ENCODE peak calls at places on chromosomes 5 and 9, in four cellular contexts. One of them, this sample, is unnamed.

GRCh38 chr5:132019857-132020555 is 8.5 kb upstream of the ACSL6 start:
- DNase-seq in activated CD4-positive, CD25-positive, alpha-beta regulatory T cell: peak
- DNase-seq in GM04504: no peak
- DNase-seq in lower lobe of right lung: no peak
- DNase-seq in this sample: no peak

GRCh38 chr9:129131300-129132145 is 20.3 kb downstream of the PTPA start:
- DNase-seq in lower lobe of right lung: peak
- DNase-seq in GM04504: no peak
- DNase-seq in activated CD4-positive, CD25-positive, alpha-beta regulatory T cell: peak
- DNase-seq in this sample: peak

GRCh38 chr5:96633820-96634219 is 28.4 kb upstream of the CAST start:
- DNase-seq in GM04504: no peak
- DNase-seq in lower lobe of right lung: no peak
- DNase-seq in activated CD4-positive, CD25-positive, alpha-beta regulatory T cell: no peak
- DNase-seq in this sample: no peak

GRCh38 chr5:116759860-116760644 is 185.4 kb upstream of the SEMA6A start:
- DNase-seq in activated CD4-positive, CD25-positive, alpha-beta regulatory T cell: no peak
- DNase-seq in GM04504: no peak
- DNase-seq in lower lobe of right lung: no peak
- DNase-seq in this sample: no peak

GRCh38 chr9:93108301-93109041 is 12.5 kb downstream of the CARD19 start:
- DNase-seq in lower lobe of right lung: peak
- DNase-seq in GM04504: no peak
- DNase-seq in activated CD4-positive, CD25-positive, alpha-beta regulatory T cell: peak
- DNase-seq in this sample: no peak

GRCh38 chr9:137791947-137792346 is 85.6 kb upstream of the CACNA1B start:
- DNase-seq in activated CD4-positive, CD25-positive, alpha-beta regulatory T cell: no peak
- DNase-seq in GM04504: no peak
- DNase-seq in lower lobe of right lung: no peak
- DNase-seq in this sample: no peak

GRCh38 chr9:131107760-131108159 is 11.4 kb downstream of the AIF1L start:
- DNase-seq in activated CD4-positive, CD25-positive, alpha-beta regulatory T cell: no peak
- DNase-seq in GM04504: no peak
- DNase-seq in lower lobe of right lung: no peak
- DNase-seq in this sample: no peak

GRCh38 chr5:555058-555623 is 30.9 kb upstream of the SLC9A3 start:
- DNase-seq in GM04504: no peak
- DNase-seq in lower lobe of right lung: no peak
- DNase-seq in activated CD4-positive, CD25-positive, alpha-beta regulatory T cell: no peak
- DNase-seq in this sample: no peak

GRCh38 chr9:93645921-93646639 is 69.7 kb downstream of the PHF2 start:
- DNase-seq in GM04504: no peak
- DNase-seq in activated CD4-positive, CD25-positive, alpha-beta regulatory T cell: no peak
- DNase-seq in lower lobe of right lung: no peak
- DNase-seq in this sample: no peak

GRCh38 chr5:17360879-17361278 is 137.2 kb upstream of the TAF11L2 start:
- DNase-seq in activated CD4-positive, CD25-positive, alpha-beta regulatory T cell: no peak
- DNase-seq in GM04504: no peak
- DNase-seq in lower lobe of right lung: no peak
- DNase-seq in this sample: no peak

GRCh38 chr5:109412981-109413402 is 3.2 kb upstream of the PJA2 start:
- DNase-seq in GM04504: no peak
- DNase-seq in lower lobe of right lung: no peak
- DNase-seq in activated CD4-positive, CD25-positive, alpha-beta regulatory T cell: no peak
- DNase-seq in this sample: no peak

GRCh38 chr5:72459089-72459661 is 48.0 kb downstream of the ZNF366 start:
- DNase-seq in lower lobe of right lung: no peak
- DNase-seq in activated CD4-positive, CD25-positive, alpha-beta regulatory T cell: no peak
- DNase-seq in GM04504: no peak
- DNase-seq in this sample: no peak

GRCh38 chr5:148986636-148987035 is 76.2 kb downstream of the SH3TC2 start:
- DNase-seq in GM04504: no peak
- DNase-seq in lower lobe of right lung: no peak
- DNase-seq in activated CD4-positive, CD25-positive, alpha-beta regulatory T cell: no peak
- DNase-seq in this sample: no peak

This sample was measured in NCI-H2107.